ENCODE peak calls at places on chromosome 6, in four cellular contexts. E, R, Z and H are unnamed samples.

GRCh38 chr6:117615981-117616961 is 14.0 kb upstream of the GOPC start:
- DNase-seq in E (peak; percentile 53), R (no peak), Z (no peak), H (no peak)

GRCh38 chr6:21593412-21593926 is at the start of gene SOX4:
- DNase-seq in E (peak; percentile 91), R (peak; percentile 98), Z (peak; percentile 95), H (peak; percentile 93)

GRCh38 chr6:88301888-88302768 is 136.0 kb upstream of the CNR1 start:
- DNase-seq in E (no peak), R (peak; percentile 6), Z (no peak), H (no peak)

GRCh38 chr6:16104624-16105023 is 24.3 kb upstream of the MYLIP start:
- DNase-seq in E (no peak), R (no peak), Z (no peak), H (no peak)

GRCh38 chr6:110255356-110255755 is 75.1 kb downstream of the CDC40 start:
- DNase-seq in E (peak; percentile 77), R (peak; percentile 63), Z (peak; percentile 18), H (no peak)

GRCh38 chr6:1917628-1918371 is 308.1 kb downstream of the FOXC1 start:
- DNase-seq in E (no peak), R (peak; percentile 24), Z (no peak), H (no peak)

GRCh38 chr6:45586216-45587171 is 208.8 kb upstream of the SUPT3H start:
- DNase-seq in E (peak; percentile 32), R (no peak), Z (no peak), H (no peak)

GRCh38 chr6:106747139-106747538 is 117.8 kb downstream of the QRSL1 start:
- DNase-seq in E (no peak), R (no peak), Z (no peak), H (no peak)

GRCh38 chr6:133418108-133418507 is 177.0 kb downstream of the EYA4 start:
- DNase-seq in E (no peak), R (no peak), Z (no peak), H (no peak)

GRCh38 chr6:112804638-112805330 is 457.7 kb downstream of the RFPL4B start:
- DNase-seq in E (no peak), R (no peak), Z (no peak), H (no peak)

GRCh38 chr6:134846031-134846430 is 103.9 kb downstream of the ALDH8A1 start:
- DNase-seq in E (no peak), R (no peak), Z (no peak), H (no peak)

GRCh38 chr6:87747646-87748045 is 45.6 kb upstream of the AKIRIN2 start:
- DNase-seq in E (no peak), R (no peak), Z (no peak), H (no peak)

GRCh38 chr6:68778356-68779020 is 143.4 kb downstream of the ADGRB3 start:
- DNase-seq in E (peak; percentile 50), R (peak; percentile 48), Z (peak; percentile 28), H (no peak)

GRCh38 chr6:89082439-89082838 is 1.9 kb downstream of the PNRC1 start:
- DNase-seq in E (no peak), R (peak; percentile 32), Z (no peak), H (no peak)

DNA sequence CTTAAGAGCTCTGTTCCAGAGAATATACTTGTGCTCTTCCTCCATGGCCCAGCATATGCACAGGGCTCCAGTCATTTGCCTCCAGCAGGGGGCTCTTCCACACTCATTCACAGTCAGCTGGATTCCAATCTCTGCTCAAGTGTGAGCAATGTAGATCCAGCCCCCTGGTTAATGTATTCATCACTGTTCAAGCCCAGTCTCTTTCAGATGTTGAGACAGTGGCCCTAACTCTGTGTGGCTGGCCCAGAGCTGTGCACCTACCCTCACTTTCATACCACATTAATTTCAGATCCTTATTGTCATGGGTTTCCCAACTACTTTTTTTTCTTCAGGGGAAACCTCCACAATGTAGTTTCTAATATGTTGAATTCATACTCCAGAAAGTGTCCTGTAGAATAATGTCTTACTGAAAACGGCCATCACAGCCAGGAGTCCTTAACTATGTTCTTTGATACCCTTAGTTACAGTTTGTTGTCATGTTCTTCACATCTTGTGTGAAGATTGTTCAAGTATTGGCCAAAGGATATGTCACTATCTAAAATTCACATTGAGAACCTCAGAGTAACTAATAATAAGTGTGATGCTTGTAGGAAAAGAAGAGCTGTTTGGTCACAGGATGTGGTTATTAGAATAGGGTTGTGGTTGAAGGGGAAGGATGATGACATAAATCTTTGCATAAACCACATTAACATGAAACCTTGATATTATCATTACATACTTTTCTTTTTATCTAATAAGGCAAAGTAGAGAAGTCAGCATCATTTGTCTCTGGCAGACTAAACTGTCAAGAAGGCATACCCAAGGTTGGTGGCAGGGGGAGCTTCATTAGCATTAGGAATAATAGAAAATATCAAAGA is 14.4 kb upstream of the HLA-DQA1 start:
- DNase-seq in E (no peak), R (peak; percentile 68), Z (no peak), H (no peak)
- TF ChIP-seq CTCF in E (peak; percentile 54), R (peak; percentile 54), Z (peak; percentile 42), H (peak; percentile 35)

GRCh38 chr6:7213416-7213815 is 99.6 kb downstream of the SSR1 start:
- DNase-seq in E (no peak), R (no peak), Z (no peak), H (no peak)

GRCh38 chr6:7216941-7217621 is 95.9 kb downstream of the SSR1 start:
- DNase-seq in E (no peak), R (no peak), Z (peak; percentile 58), H (peak; percentile 68)

GRCh38 chr6:7215798-7216231 is 97.2 kb downstream of the SSR1 start:
- DNase-seq in E (no peak), R (no peak), Z (no peak), H (no peak)

GRCh38 chr6:7214400-7214940 is 98.5 kb downstream of the SSR1 start:
- DNase-seq in E (no peak), R (no peak), Z (no peak), H (no peak)

DNA sequence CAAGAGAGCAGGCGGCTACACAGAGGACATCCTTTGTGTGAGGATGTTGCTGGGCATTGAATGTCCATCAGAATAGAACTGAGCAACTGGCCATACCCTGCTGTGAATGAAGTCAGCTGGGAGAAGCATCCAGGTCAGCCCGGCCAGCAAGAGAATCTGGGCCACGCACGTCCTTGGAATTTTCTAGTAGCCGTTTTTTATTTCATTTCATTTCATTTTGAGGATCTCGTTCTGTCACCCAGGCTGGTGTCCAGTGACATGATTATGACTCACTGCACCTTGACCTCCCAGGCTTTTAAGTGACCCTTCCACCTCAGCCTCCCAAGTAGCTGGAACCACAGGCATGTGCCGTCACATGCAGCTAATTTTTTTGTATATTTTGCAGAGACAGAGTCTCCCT is 97.9 kb downstream of the SSR1 start:
- DNase-seq in E (no peak), R (no peak), Z (no peak), H (no peak)
- H3K4me1 ChIP-seq in E (peaks cover 4% of the 10 kb centered on the region), R (no peaks in the 10 kb centered on the region), Z (peaks cover 52% of the 10 kb centered on the region), H (peaks cover 66% of the 10 kb centered on the region)

GRCh38 chr6:34093854-34094430 is 51.9 kb downstream of the GRM4 start:
- DNase-seq in E (no peak), R (no peak), Z (no peak), H (no peak)
- TF ChIP-seq CTCF in E (no peak), R (no peak), Z (no peak), H (no peak)

GRCh38 chr6:116375262-116375661 is 4.5 kb downstream of the DSE start:
- DNase-seq in E (no peak), R (no peak), Z (no peak), H (no peak)
- H3K4me1 ChIP-seq in E (no peaks in the 10 kb centered on the region), R (peaks cover 7% of the 10 kb centered on the region), Z (peaks cover 31% of the 10 kb centered on the region), H (peaks cover 37% of the 10 kb centered on the region)

DNA sequence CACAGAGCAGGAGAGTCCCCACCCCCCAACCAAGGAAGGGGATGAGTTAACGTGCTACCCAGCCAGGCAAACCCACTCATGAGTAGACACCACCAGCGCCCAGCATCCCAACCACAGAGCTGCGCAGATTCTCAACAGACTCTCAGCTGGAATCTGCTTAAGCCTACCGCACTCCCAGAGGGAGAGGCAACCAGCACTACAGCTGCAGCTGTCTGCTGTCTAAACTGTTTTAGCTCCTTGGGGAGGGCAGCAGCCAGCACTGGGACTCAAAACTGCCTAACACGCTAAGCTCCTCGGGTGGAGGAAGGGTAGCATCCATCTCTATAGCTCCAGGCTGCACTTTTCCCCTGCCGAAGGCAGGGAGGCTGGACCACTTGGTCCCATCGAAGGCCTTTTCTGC is 539.8 kb downstream of the EPHA7 start:
- DNase-seq in E (no peak), R (no peak), Z (no peak), H (no peak)
- TF ChIP-seq CTCF in E (no peak), R (no peak), Z (no peak), H (no peak)

DNA sequence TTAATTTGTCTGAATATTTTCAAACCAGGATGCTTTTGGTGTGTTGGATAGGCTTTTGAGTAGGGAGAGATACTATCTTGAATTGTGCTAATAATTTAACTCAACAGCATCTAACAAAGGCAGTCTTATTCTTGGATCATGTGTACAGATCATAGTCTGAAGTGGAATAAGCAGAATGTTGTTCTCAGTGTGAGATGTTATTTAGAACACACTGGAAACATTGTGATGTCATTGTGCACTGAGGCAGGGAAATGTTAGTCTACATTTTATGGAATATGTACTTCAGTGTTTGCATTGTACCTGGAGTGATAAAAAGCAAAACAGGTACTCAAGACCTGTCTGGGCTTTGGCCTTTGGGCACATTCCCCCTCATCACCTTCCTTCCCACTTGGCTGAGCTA is 35.0 kb downstream of the RNF144B start:
- DNase-seq in E (no peak), R (no peak), Z (no peak), H (no peak)
- H3K4me1 ChIP-seq in E (no peaks in the 10 kb centered on the region), R (no peaks in the 10 kb centered on the region), Z (peaks cover 6% of the 10 kb centered on the region), H (peaks cover 32% of the 10 kb centered on the region)

GRCh38 chr6:161613711-161614110 is 339.9 kb upstream of the AGPAT4 start:
- DNase-seq in E (no peak), R (no peak), Z (no peak), H (no peak)

DNA sequence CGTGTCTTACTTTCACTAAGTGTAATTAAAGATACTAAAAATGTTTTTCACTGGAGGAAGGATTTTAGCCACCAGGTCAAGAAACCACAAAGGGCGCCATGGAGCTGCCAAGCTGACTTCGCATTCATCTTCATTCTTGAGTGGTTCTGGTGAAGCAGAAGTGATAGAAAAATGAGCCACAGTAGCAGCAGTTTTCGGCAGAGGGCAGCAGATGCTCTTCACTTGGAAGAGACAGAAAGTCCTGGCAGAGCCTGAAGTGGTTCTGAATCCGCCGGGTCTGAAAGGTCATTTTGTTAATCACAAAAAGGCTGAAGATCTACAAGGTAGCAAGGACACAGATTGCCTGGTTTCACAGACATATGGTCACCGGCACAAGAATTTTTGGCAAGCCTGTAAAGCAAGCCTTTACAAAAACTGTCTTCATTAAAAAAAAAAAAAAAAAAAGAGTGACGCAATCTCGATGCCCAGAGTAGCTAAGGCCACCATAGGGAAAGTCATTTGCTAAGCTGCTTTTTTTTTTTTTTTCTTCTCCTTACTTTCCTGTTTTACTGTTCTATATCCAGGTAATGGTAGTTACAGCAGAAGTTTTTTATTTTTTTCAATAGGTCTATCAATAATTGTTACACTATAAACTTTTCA is 345.1 kb upstream of the AGPAT4 start:
- DNase-seq in E (no peak), R (peak; percentile 59), Z (no peak), H (peak; percentile 20)
- TF ChIP-seq CTCF in E (peak; percentile 71), R (peak; percentile 58), Z (peak; percentile 20), H (peak; percentile 45)

GRCh38 chr6:44251576-44252524 is 4.9 kb downstream of the HSP90AB1 start:
- DNase-seq in E (no peak), R (no peak), Z (no peak), H (no peak)
- H3K4me1 ChIP-seq in E (peaks cover 8% of the 10 kb centered on the region), R (peaks cover 21% of the 10 kb centered on the region), Z (peaks cover 58% of the 10 kb centered on the region), H (peaks cover 95% of the 10 kb centered on the region)

GRCh38 chr6:35727935-35728662 is 8.7 kb upstream of the ARMC12 start:
- DNase-seq in E (peak; percentile 70), R (peak; percentile 96), Z (peak; percentile 92), H (peak; percentile 95)
- TF ChIP-seq CTCF in E (no peak), R (no peak), Z (no peak), H (no peak)